ENCODE peak calls at places on chromosomes 5 and 9, in nine cellular contexts. J is mucosa of descending colon; L is psoas muscle; F is CD4-positive, alpha-beta memory T cell; Q is heart left ventricle; I is heart right ventricle; H is ovary; D is endothelial cell of umbilical vein; S is HCT116. U is an unnamed sample. For H3K36me3 and H3K4me1, the result is how much of the 10 kb centered on the place peaks cover.

GRCh38 chr5:149455889-149456409 is 76.9 kb upstream of the IL17B start:
- DNase-seq in J (no peak), L (peak), F (no peak), Q (peak), I (peak), H (peak), D (no peak), S (peak), U (no peak)

GRCh38 chr5:103262422-103262871 is 3.9 kb downstream of the MACIR start:
- DNase-seq in J (no peak), L (no peak), F (no peak), Q (no peak), I (no peak), H (no peak), D (peak), S (no peak), U (no peak)

GRCh38 chr9:33211695-33212393 is 28.1 kb upstream of the SPINK4 start:
- DNase-seq in J (no peak), L (no peak), F (no peak), Q (no peak), I (no peak), H (no peak), D (no peak), S (peak), U (no peak)

GRCh38 chr5:142716963-142717362 is 31.1 kb upstream of the FGF1 start:
- DNase-seq in J (peak), L (no peak), F (no peak), Q (peak), I (peak), H (no peak), D (peak), S (peak), U (peak)

GRCh38 chr5:125575561-125576504 is 829.4 kb upstream of the ZNF608 start:
- DNase-seq in J (peak), L (no peak), F (no peak), Q (no peak), I (no peak), H (no peak), D (peak), S (no peak), U (no peak)

GRCh38 chr5:74953961-74954720 is 88.0 kb upstream of the FAM169A start:
- DNase-seq in J (no peak), L (no peak), F (no peak), Q (no peak), I (no peak), H (no peak), D (no peak), S (no peak), U (no peak)

GRCh38 chr9:133331641-133332380 is 4.2 kb downstream of the SURF6 start:
- DNase-seq in J (no peak), L (no peak), F (peak), Q (no peak), I (no peak), H (no peak), D (no peak), S (no peak), U (no peak)

GRCh38 chr5:110784901-110785300 is 46.1 kb downstream of the SLC25A46 start:
- DNase-seq in J (no peak), L (no peak), F (no peak), Q (no peak), I (no peak), H (no peak), D (no peak), S (no peak), U (no peak)

GRCh38 chr5:77568555-77568954 is 70.0 kb downstream of the OTP start:
- DNase-seq in J (no peak), L (no peak), F (no peak), Q (no peak), I (no peak), H (no peak), D (no peak), S (no peak), U (no peak)

GRCh38 chr9:34154052-34154451 is 24.8 kb upstream of the UBAP1 start:
- DNase-seq in J (no peak), L (no peak), F (no peak), Q (no peak), I (no peak), H (no peak), D (no peak), S (no peak), U (no peak)

GRCh38 chr9:78073722-78074121 is 42.1 kb upstream of the GNAQ start:
- DNase-seq in J (no peak), L (no peak), F (no peak), Q (no peak), I (no peak), H (no peak), D (no peak), S (no peak), U (no peak)

GRCh38 chr9:70574222-70574837 is 159.9 kb upstream of the KLF9 start:
- DNase-seq in J (no peak), L (peak), F (no peak), Q (no peak), I (no peak), H (peak), D (peak), S (no peak), U (no peak)

GRCh38 chr5:1474183-1474839 is 29.1 kb upstream of the SLC6A3 start:
- DNase-seq in J (peak), L (peak), F (no peak), Q (no peak), I (no peak), H (no peak), D (no peak), S (no peak), U (no peak)

GRCh38 chr9:113526841-113527240 is 63.3 kb downstream of the RGS3 start:
- DNase-seq in J (no peak), L (no peak), F (no peak), Q (no peak), I (no peak), H (peak), D (no peak), S (no peak), U (no peak)

GRCh38 chr5:142758062-142758802 is 11.9 kb upstream of the ARHGAP26 start:
- DNase-seq in J (no peak), L (no peak), F (no peak), Q (no peak), I (no peak), H (no peak), D (no peak), S (no peak), U (no peak)

GRCh38 chr5:25387949-25388348 is 743.2 kb upstream of the CDH10 start:
- DNase-seq in J (no peak), L (no peak), F (no peak), Q (no peak), I (no peak), H (no peak), D (no peak), S (no peak), U (no peak)

GRCh38 chr5:72499090-72499489 is 8.1 kb downstream of the ZNF366 start:
- DNase-seq in J (no peak), L (no peak), F (no peak), Q (no peak), I (no peak), H (no peak), D (no peak), S (no peak), U (no peak)

GRCh38 chr9:2620876-2621677 is 510 bp upstream of the VLDLR start:
- DNase-seq in J (peak), L (peak), F (no peak), Q (peak), I (peak), H (peak), D (peak), S (no peak), U (peak)

GRCh38 chr9:108994695-108995094 is 18.6 kb downstream of the CTNNAL1 start:
- DNase-seq in J (no peak), L (peak), F (no peak), Q (peak), I (peak), H (peak), D (peak), S (no peak), U (peak)

GRCh38 chr5:125551246-125551645 is 804.8 kb upstream of the ZNF608 start:
- DNase-seq in J (no peak), L (no peak), F (no peak), Q (no peak), I (no peak), H (no peak), D (no peak), S (no peak), U (no peak)

GRCh38 chr5:69271376-69271775 is 36.7 kb downstream of the CDK7 start:
- DNase-seq in J (peak), L (no peak), F (no peak), Q (no peak), I (no peak), H (no peak), D (peak), S (no peak), U (peak)

GRCh38 chr9:14908221-14909206 is 1.7 kb downstream of the FREM1 start:
- DNase-seq in J (no peak), L (no peak), F (no peak), Q (no peak), I (no peak), H (no peak), D (no peak), S (no peak), U (no peak)

GRCh38 chr9:133957328-133957727 is 34.8 kb downstream of the VAV2 start:
- DNase-seq in J (peak), L (no peak), F (no peak), Q (no peak), I (peak), H (no peak), D (no peak), S (no peak), U (no peak)

DNA sequence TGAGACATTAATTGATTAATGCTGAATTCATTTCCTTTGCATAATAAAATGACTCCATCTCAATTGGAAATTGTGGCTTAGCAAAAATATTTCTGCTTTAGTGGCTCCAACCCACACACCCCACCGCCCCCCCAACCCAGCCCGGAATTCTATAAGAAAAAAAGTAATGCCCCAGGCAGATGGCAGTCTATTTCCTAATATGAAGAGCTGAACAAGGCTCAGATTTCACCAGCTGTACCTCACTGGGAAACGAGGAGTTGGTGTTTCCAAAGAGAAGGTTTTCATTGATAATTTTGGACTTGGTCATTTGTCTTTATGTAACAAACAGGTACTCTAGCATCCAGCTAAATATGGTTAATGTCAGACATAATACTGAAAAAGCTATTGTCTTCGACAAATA is 182.0 kb downstream of the FBN2 start:
- DNase-seq in J (no peak), L (no peak), F (no peak), Q (no peak), I (no peak), H (no peak), D (no peak), S (no peak), U (no peak)
- H3K36me3 ChIP-seq in J (under half), L (under half), F (under half), Q (under half), I (under half), H (under half), D (under half), S (under half), U (under half)

DNA sequence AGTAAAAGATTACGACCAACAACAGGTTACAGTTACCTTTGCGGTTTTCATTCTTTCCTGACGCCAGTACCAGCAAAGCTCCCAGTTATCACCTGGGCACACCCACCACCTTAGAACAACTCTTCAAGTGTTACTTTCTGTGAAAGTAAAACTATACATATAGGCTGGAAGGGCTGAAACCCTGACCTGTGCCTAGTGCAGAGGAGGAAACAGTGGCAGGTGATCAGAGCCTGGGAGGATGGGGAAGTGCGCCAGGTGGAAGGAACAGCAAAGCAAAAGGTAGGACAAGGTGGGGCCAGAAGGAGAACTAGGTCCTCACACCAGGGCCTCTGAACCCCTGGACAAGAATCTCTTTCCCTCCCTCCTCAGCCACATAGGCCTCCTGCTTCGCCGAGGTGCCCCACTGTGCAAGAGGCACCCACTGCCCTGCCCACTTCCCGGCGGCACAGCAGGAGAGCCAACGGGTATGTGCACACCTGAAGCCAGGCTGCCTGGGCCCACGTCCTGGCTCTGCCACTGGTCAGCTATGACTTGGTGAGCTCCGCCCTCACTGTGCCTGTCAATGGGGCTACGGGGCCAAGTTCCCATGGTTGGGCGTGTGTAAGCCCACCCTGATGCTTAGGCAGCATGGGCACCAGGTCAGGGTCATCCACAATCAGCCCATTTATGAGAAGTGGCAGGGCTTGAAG is 26.9 kb downstream of the BICD2 start:
- DNase-seq in J (no peak), L (no peak), F (no peak), Q (no peak), I (no peak), H (peak), D (no peak), S (no peak), U (no peak)
- H3K4me1 ChIP-seq in J (under half), L (half or more), F (half or more), Q (half or more), I (under half), H (under half), D (under half), S (under half), U (under half)

GRCh38 chr9:98708933-98709911 is at the start of gene GABBR2:
- DNase-seq in J (no peak), L (no peak), F (no peak), Q (no peak), I (peak), H (no peak), D (peak), S (no peak), U (no peak)
- H3K4me3 ChIP-seq in J (no peak), L (peak), F (no peak), Q (peak), I (peak), H (no peak), D (peak), S (no peak), U (peak)

GRCh38 chr9:130484362-130485072 is 39.8 kb downstream of the ASS1 start:
- DNase-seq in J (no peak), L (no peak), F (no peak), Q (no peak), I (no peak), H (no peak), D (no peak), S (no peak), U (no peak)

GRCh38 chr9:130480673-130481072 is 35.9 kb downstream of the ASS1 start:
- DNase-seq in J (no peak), L (no peak), F (no peak), Q (no peak), I (no peak), H (no peak), D (no peak), S (no peak), U (no peak)

GRCh38 chr9:130482463-130482862 is 37.7 kb downstream of the ASS1 start:
- DNase-seq in J (no peak), L (no peak), F (no peak), Q (no peak), I (no peak), H (no peak), D (no peak), S (no peak), U (no peak)

GRCh38 chr9:130486103-130486502 is 41.3 kb downstream of the ASS1 start:
- DNase-seq in J (no peak), L (no peak), F (no peak), Q (no peak), I (no peak), H (no peak), D (no peak), S (no peak), U (no peak)

DNA sequence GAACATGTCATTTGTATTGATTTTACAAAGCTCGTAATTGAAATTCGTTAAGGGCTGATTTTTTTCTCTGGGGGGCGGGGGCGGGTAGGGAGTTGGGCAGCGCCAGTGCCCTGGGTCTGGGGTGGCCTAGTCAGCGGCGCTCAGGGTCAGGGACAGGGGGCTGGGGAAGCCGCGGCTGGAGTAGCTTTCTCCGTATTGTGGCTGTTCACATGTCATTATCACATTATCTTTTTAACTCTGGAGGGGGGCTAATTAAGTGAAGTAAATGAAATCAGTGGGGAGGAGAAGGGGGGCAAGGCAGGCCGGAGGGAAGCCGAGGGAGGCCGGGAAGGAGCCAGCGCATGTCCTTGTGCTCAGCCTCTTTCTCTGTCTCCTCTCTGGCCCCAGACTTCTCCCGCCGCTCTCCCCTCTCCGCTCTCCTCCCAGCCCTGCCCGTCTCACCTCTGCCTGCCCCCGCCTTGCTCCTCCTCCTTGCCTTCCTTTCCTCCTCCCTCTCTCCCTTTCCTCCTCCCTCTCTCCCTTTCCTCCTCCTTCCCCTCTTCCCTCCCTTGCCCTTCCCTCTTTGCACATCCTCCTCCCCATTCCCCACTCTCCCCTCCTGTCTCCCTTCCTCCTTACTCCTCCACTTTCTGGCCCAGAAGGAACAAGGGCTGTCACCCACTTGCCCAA is 38.7 kb downstream of the ASS1 start:
- DNase-seq in J (no peak), L (no peak), F (no peak), Q (no peak), I (no peak), H (no peak), D (no peak), S (no peak), U (no peak)
- H3K36me3 ChIP-seq in J (under half), L (under half), F (under half), Q (under half), I (under half), H (under half), D (under half), S (under half), U (under half)

U was measured in lung.